ENCODE peak calls at places on chromosomes 7 and 10, in seven cellular contexts. One of them, this sample, is unnamed.

GRCh38 chr7:5711419-5711818 is 70.0 kb downstream of the RNF216 start:
- DNase-seq in AG09309: no peak
- DNase-seq in A549: no peak
- DNase-seq in Caki2: no peak
- DNase-seq in endodermal cell: no peak
- DNase-seq in GM23248: no peak
- DNase-seq in MCF 10A: no peak
- DNase-seq in this sample: no peak

GRCh38 chr10:103648951-103649532 is 155.5 kb downstream of the NEURL1 start:
- DNase-seq in AG09309: peak; percentile 42
- DNase-seq in A549: no peak
- DNase-seq in Caki2: no peak
- DNase-seq in endodermal cell: no peak
- DNase-seq in GM23248: peak; percentile 81
- DNase-seq in MCF 10A: peak; percentile 14
- DNase-seq in this sample: no peak

GRCh38 chr7:94657771-94658693 is 2.1 kb upstream of the SGCE start:
- DNase-seq in AG09309: peak; percentile 37
- DNase-seq in A549: peak; percentile 96
- DNase-seq in Caki2: peak; percentile 99
- DNase-seq in endodermal cell: peak; percentile 97
- DNase-seq in GM23248: peak; percentile 92
- DNase-seq in MCF 10A: peak; percentile 94
- DNase-seq in this sample: peak; percentile 97

GRCh38 chr10:72308320-72308987 is 34.7 kb downstream of the DDIT4 start:
- DNase-seq in AG09309: no peak
- DNase-seq in A549: peak; percentile 89
- DNase-seq in Caki2: peak; percentile 75
- DNase-seq in endodermal cell: no peak
- DNase-seq in GM23248: peak; percentile 91
- DNase-seq in MCF 10A: peak; percentile 87
- DNase-seq in this sample: no peak

GRCh38 chr10:93462881-93463280 is 19.3 kb downstream of the MYOF start:
- DNase-seq in AG09309: no peak
- DNase-seq in A549: peak; percentile 71
- DNase-seq in Caki2: no peak
- DNase-seq in endodermal cell: peak; percentile 31
- DNase-seq in GM23248: peak; percentile 69
- DNase-seq in MCF 10A: peak; percentile 83
- DNase-seq in this sample: no peak

GRCh38 chr10:132113766-132114365 is 48.1 kb downstream of the JAKMIP3 start:
- DNase-seq in AG09309: no peak
- DNase-seq in A549: no peak
- DNase-seq in Caki2: no peak
- DNase-seq in endodermal cell: no peak
- DNase-seq in GM23248: no peak
- DNase-seq in MCF 10A: no peak
- DNase-seq in this sample: no peak

GRCh38 chr10:77290528-77291155 is 347.0 kb downstream of the KCNMA1 start:
- DNase-seq in AG09309: peak; percentile 84
- DNase-seq in A549: peak; percentile 81
- DNase-seq in Caki2: peak; percentile 92
- DNase-seq in endodermal cell: no peak
- DNase-seq in GM23248: peak; percentile 91
- DNase-seq in MCF 10A: peak; percentile 31
- DNase-seq in this sample: no peak

GRCh38 chr7:155386608-155387007 is 71.3 kb upstream of the EN2 start:
- DNase-seq in AG09309: no peak
- DNase-seq in A549: no peak
- DNase-seq in Caki2: no peak
- DNase-seq in endodermal cell: no peak
- DNase-seq in GM23248: no peak
- DNase-seq in MCF 10A: no peak
- DNase-seq in this sample: no peak

GRCh38 chr10:88687853-88688467 is 18.1 kb upstream of the LIPK start:
- DNase-seq in AG09309: no peak
- DNase-seq in A549: peak; percentile 36
- DNase-seq in Caki2: no peak
- DNase-seq in endodermal cell: no peak
- DNase-seq in GM23248: peak; percentile 54
- DNase-seq in MCF 10A: peak; percentile 40
- DNase-seq in this sample: no peak

GRCh38 chr7:36208406-36208805 is 55.4 kb downstream of the EEPD1 start:
- DNase-seq in AG09309: no peak
- DNase-seq in A549: no peak
- DNase-seq in Caki2: no peak
- DNase-seq in endodermal cell: peak; percentile 30
- DNase-seq in GM23248: peak; percentile 49
- DNase-seq in MCF 10A: no peak
- DNase-seq in this sample: no peak

GRCh38 chr7:11831727-11832495 is at the start of gene THSD7A:
- DNase-seq in AG09309: no peak
- DNase-seq in A549: peak; percentile 52
- DNase-seq in Caki2: peak; percentile 70
- DNase-seq in endodermal cell: peak; percentile 87
- DNase-seq in GM23248: peak; percentile 69
- DNase-seq in MCF 10A: peak; percentile 18
- DNase-seq in this sample: peak; percentile 69

GRCh38 chr7:101255841-101256240 is 11.0 kb upstream of the FIS1 start:
- DNase-seq in AG09309: no peak
- DNase-seq in A549: no peak
- DNase-seq in Caki2: no peak
- DNase-seq in endodermal cell: no peak
- DNase-seq in GM23248: no peak
- DNase-seq in MCF 10A: no peak
- DNase-seq in this sample: no peak

GRCh38 chr10:128525444-128525843 is 399.2 kb upstream of the MKI67 start:
- DNase-seq in AG09309: no peak
- DNase-seq in A549: no peak
- DNase-seq in Caki2: no peak
- DNase-seq in endodermal cell: no peak
- DNase-seq in GM23248: no peak
- DNase-seq in MCF 10A: no peak
- DNase-seq in this sample: no peak

GRCh38 chr10:129953541-129954031 is 10.5 kb downstream of the EBF3 start:
- DNase-seq in AG09309: no peak
- DNase-seq in A549: no peak
- DNase-seq in Caki2: no peak
- DNase-seq in endodermal cell: no peak
- DNase-seq in GM23248: no peak
- DNase-seq in MCF 10A: no peak
- DNase-seq in this sample: no peak

GRCh38 chr10:14358886-14359573 is 28.3 kb upstream of the FRMD4A start:
- DNase-seq in AG09309: no peak
- DNase-seq in A549: no peak
- DNase-seq in Caki2: no peak
- DNase-seq in endodermal cell: no peak
- DNase-seq in GM23248: no peak
- DNase-seq in MCF 10A: peak; percentile 40
- DNase-seq in this sample: no peak

GRCh38 chr10:101829561-101830315 is 11.5 kb upstream of the OGA start:
- DNase-seq in AG09309: no peak
- DNase-seq in A549: no peak
- DNase-seq in Caki2: no peak
- DNase-seq in endodermal cell: peak; percentile 94
- DNase-seq in GM23248: peak; percentile 46
- DNase-seq in MCF 10A: no peak
- DNase-seq in this sample: peak; percentile 84

GRCh38 chr10:124303662-124304418 is 114.9 kb downstream of the OAT start:
- DNase-seq in AG09309: no peak
- DNase-seq in A549: no peak
- DNase-seq in Caki2: no peak
- DNase-seq in endodermal cell: no peak
- DNase-seq in GM23248: no peak
- DNase-seq in MCF 10A: no peak
- DNase-seq in this sample: peak; percentile 2

GRCh38 chr10:124180947-124181549 is 87.7 kb upstream of the CHST15 start:
- DNase-seq in AG09309: no peak
- DNase-seq in A549: no peak
- DNase-seq in Caki2: peak; percentile 43
- DNase-seq in endodermal cell: no peak
- DNase-seq in GM23248: no peak
- DNase-seq in MCF 10A: peak; percentile 29
- DNase-seq in this sample: no peak

GRCh38 chr10:32095116-32095733 is 39.0 kb upstream of the KIF5B start:
- DNase-seq in AG09309: no peak
- DNase-seq in A549: peak; percentile 67
- DNase-seq in Caki2: no peak
- DNase-seq in endodermal cell: no peak
- DNase-seq in GM23248: no peak
- DNase-seq in MCF 10A: peak; percentile 56
- DNase-seq in this sample: no peak

GRCh38 chr7:44646176-44646920 is 39.9 kb downstream of the OGDH start:
- DNase-seq in AG09309: peak; percentile 20
- DNase-seq in A549: no peak
- DNase-seq in Caki2: no peak
- DNase-seq in endodermal cell: peak; percentile 12
- DNase-seq in GM23248: no peak
- DNase-seq in MCF 10A: no peak
- DNase-seq in this sample: no peak

GRCh38 chr10:88108115-88108610 is 244.7 kb downstream of the PTEN start:
- DNase-seq in AG09309: no peak
- DNase-seq in A549: peak; percentile 36
- DNase-seq in Caki2: peak; percentile 29
- DNase-seq in endodermal cell: no peak
- DNase-seq in GM23248: peak; percentile 17
- DNase-seq in MCF 10A: peak; percentile 33
- DNase-seq in this sample: no peak

GRCh38 chr10:25498645-25499044 is 323.8 kb downstream of the GPR158 start:
- DNase-seq in AG09309: no peak
- DNase-seq in A549: no peak
- DNase-seq in Caki2: no peak
- DNase-seq in endodermal cell: no peak
- DNase-seq in GM23248: no peak
- DNase-seq in MCF 10A: no peak
- DNase-seq in this sample: no peak

GRCh38 chr10:114295393-114295792 is 56.3 kb downstream of the VWA2 start:
- DNase-seq in AG09309: no peak
- DNase-seq in A549: peak; percentile 19
- DNase-seq in Caki2: peak; percentile 14
- DNase-seq in endodermal cell: no peak
- DNase-seq in GM23248: no peak
- DNase-seq in MCF 10A: no peak
- DNase-seq in this sample: no peak

GRCh38 chr10:131982185-131982756 is 548 bp upstream of the BNIP3 start:
- DNase-seq in AG09309: no peak
- DNase-seq in A549: no peak
- DNase-seq in Caki2: no peak
- DNase-seq in endodermal cell: no peak
- DNase-seq in GM23248: peak; percentile 41
- DNase-seq in MCF 10A: no peak
- DNase-seq in this sample: no peak

GRCh38 chr10:93481213-93481930 is 762 bp downstream of the MYOF start:
- DNase-seq in AG09309: no peak
- DNase-seq in A549: no peak
- DNase-seq in Caki2: peak; percentile 48
- DNase-seq in endodermal cell: no peak
- DNase-seq in GM23248: no peak
- DNase-seq in MCF 10A: no peak
- DNase-seq in this sample: no peak

GRCh38 chr10:86298501-86299001 is 68.0 kb downstream of the GRID1 start:
- DNase-seq in AG09309: no peak
- DNase-seq in A549: no peak
- DNase-seq in Caki2: no peak
- DNase-seq in endodermal cell: peak; percentile 42
- DNase-seq in GM23248: no peak
- DNase-seq in MCF 10A: no peak
- DNase-seq in this sample: no peak

GRCh38 chr7:130695840-130696239 is 9.5 kb upstream of the TSGA13 start:
- DNase-seq in AG09309: peak; percentile 5
- DNase-seq in A549: peak; percentile 64
- DNase-seq in Caki2: no peak
- DNase-seq in endodermal cell: no peak
- DNase-seq in GM23248: peak; percentile 66
- DNase-seq in MCF 10A: peak; percentile 55
- DNase-seq in this sample: no peak

GRCh38 chr7:98869001-98869373 is 827 bp downstream of the TMEM130 start:
- DNase-seq in AG09309: no peak
- DNase-seq in A549: no peak
- DNase-seq in Caki2: no peak
- DNase-seq in endodermal cell: no peak
- DNase-seq in GM23248: no peak
- DNase-seq in MCF 10A: no peak
- DNase-seq in this sample: no peak

GRCh38 chr7:71050492-71050891 is 81.5 kb upstream of the GALNT17 start:
- DNase-seq in AG09309: no peak
- DNase-seq in A549: no peak
- DNase-seq in Caki2: no peak
- DNase-seq in endodermal cell: no peak
- DNase-seq in GM23248: no peak
- DNase-seq in MCF 10A: no peak
- DNase-seq in this sample: no peak

GRCh38 chr10:3172081-3172445 is 519 bp downstream of the PITRM1 start:
- DNase-seq in AG09309: peak; percentile 32
- DNase-seq in A549: peak; percentile 49
- DNase-seq in Caki2: peak; percentile 82
- DNase-seq in endodermal cell: no peak
- DNase-seq in GM23248: peak; percentile 89
- DNase-seq in MCF 10A: peak; percentile 68
- DNase-seq in this sample: peak; percentile 70

GRCh38 chr10:52755297-52756062 is 17.1 kb downstream of the MBL2 start:
- DNase-seq in AG09309: peak; percentile 73
- DNase-seq in A549: no peak
- DNase-seq in Caki2: no peak
- DNase-seq in endodermal cell: no peak
- DNase-seq in GM23248: peak; percentile 77
- DNase-seq in MCF 10A: peak; percentile 65
- DNase-seq in this sample: no peak

GRCh38 chr10:129755075-129756020 is 208.7 kb downstream of the EBF3 start:
- DNase-seq in AG09309: no peak
- DNase-seq in A549: no peak
- DNase-seq in Caki2: no peak
- DNase-seq in endodermal cell: peak; percentile 24
- DNase-seq in GM23248: no peak
- DNase-seq in MCF 10A: no peak
- DNase-seq in this sample: no peak

GRCh38 chr10:59362184-59362966 is at the start of gene FAM13C:
- DNase-seq in AG09309: no peak
- DNase-seq in A549: peak; percentile 22
- DNase-seq in Caki2: peak; percentile 10
- DNase-seq in endodermal cell: peak; percentile 94
- DNase-seq in GM23248: peak; percentile 70
- DNase-seq in MCF 10A: peak; percentile 47
- DNase-seq in this sample: peak; percentile 72

GRCh38 chr7:81260152-81260551 is 341.3 kb upstream of the SEMA3C start:
- DNase-seq in AG09309: no peak
- DNase-seq in A549: peak; percentile 32
- DNase-seq in Caki2: no peak
- DNase-seq in endodermal cell: no peak
- DNase-seq in GM23248: peak; percentile 26
- DNase-seq in MCF 10A: peak; percentile 13
- DNase-seq in this sample: no peak

GRCh38 chr10:89923661-89924060 is 222.3 kb downstream of the KIF20B start:
- DNase-seq in AG09309: no peak
- DNase-seq in A549: no peak
- DNase-seq in Caki2: no peak
- DNase-seq in endodermal cell: no peak
- DNase-seq in GM23248: no peak
- DNase-seq in MCF 10A: peak; percentile 69
- DNase-seq in this sample: no peak

GRCh38 chr10:124802313-124802675 is 675 bp downstream of the ABRAXAS2 start:
- DNase-seq in AG09309: no peak
- DNase-seq in A549: peak; percentile 6
- DNase-seq in Caki2: peak; percentile 4
- DNase-seq in endodermal cell: no peak
- DNase-seq in GM23248: peak; percentile 45
- DNase-seq in MCF 10A: peak; percentile 7
- DNase-seq in this sample: no peak

GRCh38 chr10:131640045-131640644 is 260.7 kb upstream of the PPP2R2D start:
- DNase-seq in AG09309: no peak
- DNase-seq in A549: no peak
- DNase-seq in Caki2: no peak
- DNase-seq in endodermal cell: no peak
- DNase-seq in GM23248: no peak
- DNase-seq in MCF 10A: no peak
- DNase-seq in this sample: no peak

GRCh38 chr10:101095550-101096213 is 33.9 kb downstream of the KAZALD1 start:
- DNase-seq in AG09309: no peak
- DNase-seq in A549: peak; percentile 83
- DNase-seq in Caki2: peak; percentile 83
- DNase-seq in endodermal cell: peak; percentile 100
- DNase-seq in GM23248: peak; percentile 74
- DNase-seq in MCF 10A: peak; percentile 86
- DNase-seq in this sample: no peak

This sample was measured in Right ventricle myocardium inferior.